ENCODE peak calls at places on chromosomes 4 and X, in four cellular contexts. R is transverse colon, E is A549, C is HCT116. J is an unnamed sample. For H3K4me1, the result is how much of the 10 kb centered on the place peaks cover.

GRCh38 chrX:133726211-133726630 is 259.2 kb downstream of the GPC3 start:
- DNase-seq in R (no peak), E (peak), C (peak), J (no peak)

GRCh38 chr4:119508281-119508680 is 120.3 kb downstream of the PDE5A start:
- DNase-seq in R (no peak), E (no peak), C (no peak), J (no peak)

GRCh38 chr4:71186566-71187398 is 152.0 kb upstream of the SLC4A4 start:
- DNase-seq in R (peak), E (peak), C (no peak), J (peak)

GRCh38 chr4:180665994-180666818 is 1577.0 kb upstream of the TENM3 start:
- DNase-seq in R (no peak), E (peak), C (peak), J (peak)

GRCh38 chrX:45668686-45669443 is 468.2 kb upstream of the DIPK2B start:
- DNase-seq in R (no peak), E (no peak), C (peak), J (no peak)

GRCh38 chrX:138859421-138859820 is 147.9 kb upstream of the FGF13 start:
- DNase-seq in R (no peak), E (no peak), C (no peak), J (no peak)

GRCh38 chr4:183201331-183201730 is 102.3 kb downstream of the WWC2 start:
- DNase-seq in R (no peak), E (no peak), C (no peak), J (no peak)

GRCh38 chr4:122012735-122013134 is 60.9 kb upstream of the TRPC3 start:
- DNase-seq in R (no peak), E (no peak), C (no peak), J (no peak)

GRCh38 chr4:2787230-2788100 is 5.4 kb upstream of the SH3BP2 start:
- DNase-seq in R (peak), E (no peak), C (no peak), J (no peak)

GRCh38 chr4:73341454-73341853 is 62.6 kb upstream of the ALB start:
- DNase-seq in R (peak), E (peak), C (peak), J (peak)

GRCh38 chr4:156792462-156793085 is 179.0 kb downstream of the PDGFC start:
- DNase-seq in R (no peak), E (no peak), C (no peak), J (no peak)

GRCh38 chr4:57109530-57109846 is 697 bp downstream of the IGFBP7 start:
- DNase-seq in R (no peak), E (no peak), C (no peak), J (no peak)

GRCh38 chrX:132266583-132267355 is 47.5 kb upstream of the RAP2C start:
- DNase-seq in R (no peak), E (no peak), C (no peak), J (no peak)

GRCh38 chr4:5912614-5913019 is 19.7 kb upstream of the CRMP1 start:
- DNase-seq in R (no peak), E (no peak), C (no peak), J (no peak)

GRCh38 chrX:68647156-68647957 is at the start of gene STARD8:
- DNase-seq in R (no peak), E (peak), C (peak), J (peak)

GRCh38 chr4:93132631-93133030 is 695.9 kb upstream of the ATOH1 start:
- DNase-seq in R (no peak), E (no peak), C (no peak), J (no peak)

GRCh38 chr4:141329174-141329569 is 108.5 kb downstream of the ZNF330 start:
- DNase-seq in R (no peak), E (peak), C (no peak), J (no peak)

GRCh38 chr4:83356899-83357661 is 22.4 kb upstream of the HPSE start:
- DNase-seq in R (no peak), E (peak), C (peak), J (no peak)

GRCh38 chr4:48112017-48112667 is 21.9 kb downstream of the TXK start:
- DNase-seq in R (no peak), E (no peak), C (no peak), J (no peak)

GRCh38 chrX:55919367-55920221 is 202.0 kb downstream of the RRAGB start:
- DNase-seq in R (peak), E (no peak), C (no peak), J (no peak)

GRCh38 chr4:23614284-23614892 is 275.5 kb downstream of the PPARGC1A start:
- DNase-seq in R (no peak), E (peak), C (no peak), J (peak)

GRCh38 chr4:187608001-187608421 is 387.6 kb upstream of the ZFP42 start:
- DNase-seq in R (no peak), E (no peak), C (no peak), J (no peak)

GRCh38 chrX:16867947-16868346 is 2.2 kb downstream of the RBBP7 start:
- DNase-seq in R (no peak), E (no peak), C (no peak), J (no peak)

GRCh38 chr4:76434901-76435688 is at the start of gene SHROOM3:
- DNase-seq in R (no peak), E (no peak), C (no peak), J (no peak)

GRCh38 chrX:38458071-38458470 is 103.3 kb upstream of the TSPAN7 start:
- DNase-seq in R (no peak), E (peak), C (no peak), J (no peak)

GRCh38 chr4:53309321-53310020 is 56.4 kb downstream of the SCFD2 start:
- DNase-seq in R (no peak), E (no peak), C (no peak), J (no peak)

GRCh38 chr4:151256134-151256533 is 20.8 kb upstream of the PRSS48 start:
- DNase-seq in R (no peak), E (no peak), C (no peak), J (peak)

GRCh38 chr4:151248519-151248918 is 28.4 kb upstream of the PRSS48 start:
- DNase-seq in R (no peak), E (no peak), C (no peak), J (no peak)

GRCh38 chr4:151247395-151247794 is 29.6 kb upstream of the PRSS48 start:
- DNase-seq in R (no peak), E (no peak), C (no peak), J (no peak)

GRCh38 chr4:151250706-151251105 is 26.3 kb upstream of the PRSS48 start:
- DNase-seq in R (no peak), E (no peak), C (no peak), J (no peak)

GRCh38 chr4:151251922-151252321 is 25.0 kb upstream of the PRSS48 start:
- DNase-seq in R (no peak), E (no peak), C (no peak), J (no peak)
- TF ChIP-seq POLR2A in R (no peak), E (no peak), C (no peak), J (no peak)

GRCh38 chr4:88033309-88033708 is 25.9 kb downstream of the PKD2 start:
- DNase-seq in R (peak), E (peak), C (peak), J (peak)
- TF ChIP-seq CTCF in R (peak), E (peak), C (peak), J (peak)

GRCh38 chr4:8290701-8290970 is 21.1 kb downstream of the HTRA3 start:
- DNase-seq in R (no peak), E (no peak), C (no peak), J (no peak)

GRCh38 chr4:8289151-8289750 is 19.7 kb downstream of the HTRA3 start:
- DNase-seq in R (no peak), E (no peak), C (no peak), J (no peak)

GRCh38 chr4:8291036-8291682 is 21.6 kb downstream of the HTRA3 start:
- DNase-seq in R (no peak), E (no peak), C (no peak), J (no peak)

GRCh38 chr4:8291701-8292387 is 22.3 kb downstream of the HTRA3 start:
- DNase-seq in R (no peak), E (no peak), C (no peak), J (no peak)

GRCh38 chr4:8289956-8290700 is 20.6 kb downstream of the HTRA3 start:
- DNase-seq in R (no peak), E (no peak), C (no peak), J (no peak)
- H3K4me1 ChIP-seq in R (under half), E (under half), C (under half), J (under half)

GRCh38 chr4:41217020-41217333 is 2.6 kb upstream of the APBB2 start:
- DNase-seq in R (no peak), E (no peak), C (no peak), J (no peak)

GRCh38 chr4:41215969-41216293 is 1.6 kb upstream of the APBB2 start:
- DNase-seq in R (no peak), E (peak), C (no peak), J (no peak)

GRCh38 chr4:41217373-41217772 is 3.0 kb upstream of the APBB2 start:
- DNase-seq in R (no peak), E (no peak), C (no peak), J (no peak)

GRCh38 chr4:41215155-41215554 is 813 bp upstream of the APBB2 start:
- DNase-seq in R (no peak), E (no peak), C (no peak), J (no peak)

DNA sequence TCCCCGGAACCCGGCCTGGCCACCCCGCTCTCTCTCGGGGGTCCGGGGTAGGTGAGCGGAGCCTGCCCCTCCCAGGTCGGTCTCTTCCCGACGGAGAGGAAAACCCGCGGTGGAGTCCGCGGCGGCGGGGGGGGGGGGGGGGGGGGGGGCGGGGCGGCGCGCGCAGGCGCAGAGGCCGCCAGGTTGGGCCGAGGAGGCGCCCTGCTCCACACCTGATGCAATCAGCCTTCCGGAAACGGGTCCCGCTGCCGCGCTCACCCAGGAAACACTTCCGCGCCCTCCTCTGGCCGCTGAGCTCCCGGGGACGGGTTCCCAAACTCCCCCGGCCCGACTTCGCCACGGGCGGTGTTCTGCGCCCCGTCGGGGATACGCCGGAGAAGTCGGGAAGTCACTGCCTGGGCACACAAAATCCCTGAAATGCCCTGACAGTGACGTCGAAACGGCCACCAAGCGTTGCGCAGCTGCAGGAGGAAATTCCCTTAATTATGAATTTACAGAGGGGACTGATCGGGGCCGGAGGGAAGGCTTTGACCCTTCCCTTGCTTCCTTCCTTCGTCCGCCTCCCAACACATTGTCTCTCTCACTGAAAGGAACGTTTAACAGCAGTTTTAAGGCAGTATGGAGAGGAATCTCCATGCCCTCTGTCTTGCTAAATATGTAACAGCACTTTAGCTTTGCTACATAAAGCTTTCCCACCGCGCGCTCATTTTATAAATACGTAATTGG is 2.1 kb upstream of the APBB2 start:
- DNase-seq in R (peak), E (peak), C (peak), J (peak)
- TF ChIP-seq POLR2A in R (peak), E (peak), C (peak), J (peak)